ENCODE peak calls at places on chromosomes 4 and X, in four cellular contexts. X is K562, F is HepG2, N is upper lobe of left lung. G is an unnamed sample.
A peak's percentile ranks its signal among the peaks of the same experiment; 100 is the strongest.

GRCh38 chr4:114281561-114281960 is 302.1 kb upstream of the ARSJ start:
- DNase-seq in X (no peak), F (no peak), N (no peak), G (no peak)

GRCh38 chr4:74370912-74371311 is 6.0 kb downstream of the EREG start:
- DNase-seq in X (peak; percentile 64), F (peak; percentile 65), N (peak; percentile 40), G (no peak)

GRCh38 chrX:24643116-24643515 is 4.0 kb downstream of the PCYT1B start:
- DNase-seq in X (peak; percentile 35), F (no peak), N (no peak), G (no peak)

GRCh38 chrX:68647156-68647957 is at the start of gene STARD8:
- DNase-seq in X (peak; percentile 55), F (peak; percentile 2), N (peak; percentile 25), G (no peak)

GRCh38 chr4:38290360-38290759 is 330.2 kb downstream of the PTTG2 start:
- DNase-seq in X (no peak), F (no peak), N (no peak), G (no peak)

GRCh38 chr4:16693040-16693506 is 205.4 kb downstream of the LDB2 start:
- DNase-seq in X (no peak), F (no peak), N (no peak), G (no peak)

GRCh38 chrX:132615396-132616131 is 126.7 kb upstream of the MBNL3 start:
- DNase-seq in X (peak; percentile 38), F (peak; percentile 44), N (peak; percentile 42), G (no peak)

GRCh38 chr4:88960576-88960975 is 96.4 kb downstream of the FAM13A start:
- DNase-seq in X (no peak), F (no peak), N (no peak), G (no peak)

GRCh38 chr4:165580379-165580905 is 201.6 kb downstream of the CPE start:
- DNase-seq in X (no peak), F (no peak), N (no peak), G (no peak)

GRCh38 chrX:70453024-70453618 is 8.5 kb downstream of the DLG3 start:
- DNase-seq in X (no peak), F (no peak), N (no peak), G (no peak)

GRCh38 chr4:36333303-36333877 is 52.0 kb downstream of the DTHD1 start:
- DNase-seq in X (no peak), F (no peak), N (no peak), G (no peak)

GRCh38 chr4:37889849-37890500 is 909 bp upstream of the TBC1D1 start:
- DNase-seq in X (no peak), F (no peak), N (no peak), G (peak; percentile 80)

GRCh38 chr4:125464146-125464545 is 149.4 kb downstream of the FAT4 start:
- DNase-seq in X (no peak), F (no peak), N (no peak), G (no peak)

GRCh38 chr4:14262221-14262620 is 634.7 kb upstream of the BOD1L1 start:
- DNase-seq in X (no peak), F (no peak), N (no peak), G (no peak)

GRCh38 chrX:123222920-123223319 is 38.8 kb downstream of the GRIA3 start:
- DNase-seq in X (no peak), F (no peak), N (no peak), G (no peak)

DNA sequence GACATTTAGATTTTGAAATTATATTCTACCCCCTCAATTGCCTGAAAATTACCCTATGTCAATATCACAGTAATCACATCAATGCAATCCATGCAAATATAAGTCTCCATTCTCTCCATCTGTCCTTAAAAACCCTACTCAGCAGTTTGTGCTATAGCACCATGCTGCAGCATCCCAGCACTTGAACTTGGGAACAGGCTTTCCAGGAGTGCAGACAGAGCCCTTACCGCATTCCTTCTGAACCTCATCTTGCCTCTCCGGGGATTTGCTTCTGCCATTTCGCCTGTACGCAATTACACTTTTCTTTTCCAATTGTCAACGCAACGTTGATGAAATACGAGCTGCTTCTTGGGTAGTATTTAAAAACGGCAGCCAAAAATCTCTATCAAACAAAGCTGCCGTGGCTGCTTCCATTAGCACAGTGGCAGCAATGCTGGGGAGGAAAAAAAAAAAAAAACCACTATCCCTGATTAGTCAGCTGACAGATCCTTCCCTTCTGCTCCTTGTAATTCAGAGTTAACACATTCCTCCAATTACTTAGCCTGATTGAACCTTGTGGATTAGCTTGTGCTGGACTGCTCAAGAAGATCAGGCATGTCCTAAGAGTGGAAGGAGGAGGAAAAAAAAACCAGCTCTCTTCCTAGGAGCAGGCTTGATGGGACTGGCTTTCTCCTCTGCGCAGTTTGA is 65.6 kb downstream of the MCF2 start:
- DNase-seq in X (no peak), F (no peak), N (no peak), G (no peak)
- TF ChIP-seq POLR2AphosphoS5 in X (no peak), F (no peak), N (no peak), G (no peak)

DNA sequence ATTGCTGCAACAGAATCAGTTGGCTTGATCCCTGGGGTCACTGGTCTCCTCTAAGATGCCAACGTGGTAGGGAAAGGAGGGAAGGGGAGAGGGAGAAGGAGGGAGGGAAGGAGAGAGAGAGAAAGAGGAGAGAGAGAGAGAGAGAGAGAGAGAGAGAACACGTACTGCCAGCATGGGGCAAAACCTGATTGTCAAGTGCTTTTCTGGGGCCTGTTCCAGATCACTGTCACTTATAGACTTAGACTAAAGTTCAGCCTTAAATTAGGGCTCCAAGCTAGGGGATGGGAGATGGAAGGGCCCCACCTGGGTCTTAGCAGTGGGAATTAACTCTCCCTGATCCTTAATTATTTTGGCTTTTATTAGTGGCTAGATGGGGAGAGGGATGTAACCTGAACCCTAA is 12.9 kb downstream of the SHROOM4 start:
- DNase-seq in X (no peak), F (no peak), N (peak; percentile 22), G (no peak)
- H3K27me3 ChIP-seq in X (no peaks in the 10 kb centered on the region), F (no peaks in the 10 kb centered on the region), N (no peaks in the 10 kb centered on the region), G (peaks cover under 1% of the 10 kb centered on the region)

DNA sequence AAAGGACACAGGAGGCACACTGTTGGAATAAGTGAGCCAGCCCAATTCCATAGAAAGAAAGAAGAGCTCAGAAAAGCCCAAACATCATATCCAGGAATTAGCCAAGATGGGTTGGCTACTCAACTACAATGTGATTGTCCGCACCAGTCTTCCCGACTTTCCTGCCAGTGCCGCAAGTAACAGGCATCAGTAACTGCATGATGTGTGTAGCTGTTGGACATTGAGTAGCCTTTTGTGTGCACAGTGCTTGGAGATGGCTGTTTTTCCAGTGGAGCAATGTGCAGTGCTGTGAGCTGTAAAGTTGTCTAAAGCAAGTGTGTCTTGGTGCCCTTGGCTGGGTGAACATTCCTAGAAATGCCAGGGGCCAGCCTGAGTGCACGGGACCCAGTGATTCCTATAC is 29.2 kb upstream of the FAM193A start:
- DNase-seq in X (no peak), F (no peak), N (no peak), G (no peak)
- TF ChIP-seq POLR2AphosphoS5 in X (no peak), F (no peak), N (no peak), G (no peak)

DNA sequence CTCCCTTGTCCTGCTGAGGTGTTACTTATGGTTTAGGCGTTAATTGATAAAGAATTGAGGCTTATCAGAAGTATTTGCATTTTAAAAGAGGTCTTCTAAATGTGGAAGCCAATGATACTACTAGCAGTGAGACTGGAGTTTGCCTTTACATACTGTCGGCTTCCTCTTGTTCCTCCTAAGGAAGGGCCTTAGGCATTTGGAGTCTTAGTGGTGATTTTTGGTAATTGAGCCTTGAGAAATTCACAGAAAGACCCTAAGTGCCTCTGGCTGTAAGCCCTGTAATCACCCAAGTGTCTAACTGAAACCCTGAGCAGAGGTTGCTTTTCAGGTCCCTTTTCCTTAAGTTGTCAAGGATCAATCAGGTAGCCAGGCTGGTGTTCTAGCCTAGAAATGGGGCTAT is 14.8 kb downstream of the IL13RA1 start:
- DNase-seq in X (no peak), F (no peak), N (no peak), G (no peak)
- H3K27me3 ChIP-seq in X (no peaks in the 10 kb centered on the region), F (no peaks in the 10 kb centered on the region), N (no peaks in the 10 kb centered on the region), G (no peaks in the 10 kb centered on the region)

GRCh38 chr4:123506311-123506685 is 109.7 kb downstream of the SPRY1 start:
- DNase-seq in X (no peak), F (no peak), N (no peak), G (no peak)

GRCh38 chr4:123503698-123504389 is 107.2 kb downstream of the SPRY1 start:
- DNase-seq in X (no peak), F (no peak), N (peak; percentile 39), G (no peak)

GRCh38 chr4:123505077-123505456 is 108.5 kb downstream of the SPRY1 start:
- DNase-seq in X (no peak), F (peak; percentile 76), N (no peak), G (no peak)

GRCh38 chr4:123501733-123502132 is 105.1 kb downstream of the SPRY1 start:
- DNase-seq in X (no peak), F (no peak), N (no peak), G (no peak)

DNA sequence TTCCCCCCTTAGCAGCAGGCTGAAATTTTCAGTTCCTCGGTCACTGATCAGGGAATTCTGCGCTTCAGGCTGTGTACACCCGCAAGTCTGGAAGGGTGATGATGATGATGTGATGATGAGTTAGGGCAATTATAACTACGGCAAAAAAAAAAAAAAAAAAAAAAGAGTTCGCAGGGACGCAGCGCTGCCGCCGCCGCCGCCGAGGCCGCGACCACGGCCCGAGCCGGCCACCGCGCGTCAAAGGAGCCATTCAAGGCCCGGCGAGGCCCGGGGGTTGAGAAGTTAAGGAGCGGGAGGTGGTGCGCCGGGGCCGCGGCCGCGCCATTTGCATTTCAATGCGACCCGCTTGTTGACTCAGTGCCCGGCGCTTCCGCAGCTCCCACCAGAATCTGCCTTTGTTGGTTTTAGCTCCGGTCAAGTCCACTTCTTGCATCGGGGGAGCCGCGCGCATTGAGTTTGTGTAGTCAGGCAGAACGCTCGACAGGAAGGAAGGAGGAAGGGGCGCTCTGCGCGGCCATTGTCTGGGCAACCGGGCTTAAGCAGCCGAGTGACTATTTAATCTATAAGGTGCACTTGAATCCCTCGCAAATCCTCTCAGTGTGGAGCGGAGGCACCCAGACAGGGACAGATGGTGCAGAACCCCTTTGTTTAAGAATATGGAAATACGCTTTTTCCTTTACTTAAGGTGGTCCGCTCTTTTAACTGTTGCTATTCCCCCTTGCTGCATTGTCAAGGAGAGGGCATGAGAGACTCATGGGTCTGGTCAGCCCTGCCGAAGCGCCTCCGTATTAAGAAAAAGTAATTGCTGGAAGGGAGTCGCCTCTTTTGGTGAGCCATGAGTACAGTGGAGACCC is 109.1 kb downstream of the SPRY1 start:
- DNase-seq in X (peak; percentile 17), F (peak; percentile 97), N (peak; percentile 36), G (peak; percentile 85)
- TF ChIP-seq POLR2AphosphoS5 in X (no peak), F (peak; percentile 75), N (no peak), G (peak; percentile 69)

GRCh38 chrX:1093112-1093511 is 119.3 kb downstream of the CRLF2 start:
- DNase-seq in X (no peak), F (no peak), N (no peak), G (peak; percentile 45)
- H3K27me3 ChIP-seq in X (peaks cover 15% of the 10 kb centered on the region), F (no peaks in the 10 kb centered on the region), N (no peaks in the 10 kb centered on the region), G (no peaks in the 10 kb centered on the region)

GRCh38 chrX:153741446-153741845 is 16.8 kb downstream of the ABCD1 start:
- DNase-seq in X (no peak), F (no peak), N (no peak), G (peak; percentile 77)
- TF ChIP-seq POLR2AphosphoS5 in X (no peak), F (no peak), N (no peak), G (no peak)

GRCh38 chr4:183345261-183345660 is 23.0 kb upstream of the CLDN24 start:
- DNase-seq in X (no peak), F (no peak), N (no peak), G (peak; percentile 38)
- H3K27me3 ChIP-seq in X (no peaks in the 10 kb centered on the region), F (no peaks in the 10 kb centered on the region), N (no peaks in the 10 kb centered on the region), G (peaks cover 34% of the 10 kb centered on the region)

G was measured in spleen.